ENCODE peak calls at places on chromosomes 11 and 22, in seven cellular contexts. O is uterus, U is adrenal gland, C is IMR-90, F is breast epithelium, T is heart left ventricle, Y is transverse colon. A is an unnamed sample.

GRCh38 chr11:2787816-2788750 is 88.3 kb upstream of the KCNQ1OT1 start:
- DNase-seq in O (no peak), U (peak; percentile 6), C (no peak), F (peak; percentile 35), T (peak; percentile 17), Y (peak; percentile 6), A (no peak)

GRCh38 chr22:39426380-39427043 is 26.9 kb downstream of the TAB1 start:
- DNase-seq in O (no peak), U (no peak), C (no peak), F (no peak), T (no peak), Y (no peak), A (no peak)

GRCh38 chr11:92018332-92018731 is 206.3 kb upstream of the FAT3 start:
- DNase-seq in O (no peak), U (no peak), C (no peak), F (no peak), T (no peak), Y (no peak), A (no peak)

GRCh38 chr11:119446434-119446833 is 23.5 kb upstream of the THY1 start:
- DNase-seq in O (no peak), U (no peak), C (no peak), F (no peak), T (no peak), Y (no peak), A (no peak)

GRCh38 chr11:93160808-93161207 is 37.0 kb downstream of the SLC36A4 start:
- DNase-seq in O (no peak), U (no peak), C (no peak), F (no peak), T (no peak), Y (no peak), A (no peak)

GRCh38 chr11:1128333-1129142 is 29.2 kb upstream of the MUC5AC start:
- DNase-seq in O (no peak), U (no peak), C (no peak), F (peak; percentile 45), T (no peak), Y (no peak), A (no peak)

GRCh38 chr11:10400856-10401255 is 54.2 kb upstream of the AMPD3 start:
- DNase-seq in O (no peak), U (no peak), C (peak; percentile 21), F (no peak), T (no peak), Y (no peak), A (no peak)

GRCh38 chr11:120200677-120201076 is 10.2 kb upstream of the OAF start:
- DNase-seq in O (no peak), U (no peak), C (no peak), F (no peak), T (no peak), Y (no peak), A (no peak)

GRCh38 chr11:109978895-109979294 is 114.3 kb upstream of the ZC3H12C start:
- DNase-seq in O (no peak), U (no peak), C (peak; percentile 50), F (no peak), T (no peak), Y (no peak), A (no peak)

GRCh38 chr22:49953027-49953679 is 7.4 kb upstream of the PIM3 start:
- DNase-seq in O (no peak), U (no peak), C (no peak), F (no peak), T (no peak), Y (no peak), A (no peak)

GRCh38 chr22:20996598-20997535 is 5.1 kb downstream of the THAP7 start:
- DNase-seq in O (no peak), U (no peak), C (no peak), F (no peak), T (no peak), Y (no peak), A (no peak)

GRCh38 chr22:50363411-50364194 is 20.5 kb downstream of the PPP6R2 start:
- DNase-seq in O (no peak), U (no peak), C (no peak), F (no peak), T (no peak), Y (no peak), A (no peak)

GRCh38 chr11:126719740-126720139 is 280.8 kb downstream of the KIRREL3 start:
- DNase-seq in O (no peak), U (no peak), C (no peak), F (no peak), T (no peak), Y (no peak), A (no peak)

GRCh38 chr11:34028407-34028804 is 23.1 kb upstream of the CAPRIN1 start:
- DNase-seq in O (no peak), U (no peak), C (peak; percentile 8), F (no peak), T (peak; percentile 21), Y (peak; percentile 14), A (no peak)

GRCh38 chr11:115247404-115247803 is 256.8 kb downstream of the CADM1 start:
- DNase-seq in O (no peak), U (no peak), C (no peak), F (no peak), T (no peak), Y (no peak), A (no peak)

GRCh38 chr11:115843685-115844084 is 339.5 kb upstream of the CADM1 start:
- DNase-seq in O (no peak), U (no peak), C (no peak), F (no peak), T (no peak), Y (no peak), A (no peak)

GRCh38 chr11:124080319-124081001 is 34.8 kb upstream of the VWA5A start:
- DNase-seq in O (no peak), U (no peak), C (no peak), F (no peak), T (no peak), Y (no peak), A (peak; percentile 83)

GRCh38 chr11:123057604-123058305 is 4.2 kb downstream of the HSPA8 start:
- DNase-seq in O (no peak), U (no peak), C (no peak), F (no peak), T (no peak), Y (no peak), A (no peak)

GRCh38 chr22:19232620-19233019 is 54.1 kb upstream of the SLC25A1 start:
- DNase-seq in O (no peak), U (no peak), C (no peak), F (no peak), T (no peak), Y (no peak), A (no peak)

GRCh38 chr11:128776088-128776433 is 82.2 kb downstream of the FLI1 start:
- DNase-seq in O (no peak), U (no peak), C (no peak), F (no peak), T (no peak), Y (peak; percentile 38), A (no peak)

GRCh38 chr22:36395922-36396321 is 8.2 kb upstream of the MYH9 start:
- DNase-seq in O (no peak), U (no peak), C (peak; percentile 81), F (no peak), T (no peak), Y (no peak), A (peak; percentile 81)

GRCh38 chr22:26168199-26168915 is 905 bp upstream of the SEZ6L start:
- DNase-seq in O (no peak), U (no peak), C (no peak), F (no peak), T (no peak), Y (no peak), A (no peak)

GRCh38 chr11:34502949-34503348 is 10.6 kb downstream of the ELF5 start:
- DNase-seq in O (no peak), U (no peak), C (peak; percentile 6), F (no peak), T (no peak), Y (no peak), A (no peak)

GRCh38 chr11:47376543-47377371 is 1.6 kb downstream of the SPI1 start:
- DNase-seq in O (no peak), U (no peak), C (no peak), F (no peak), T (peak; percentile 52), Y (peak; percentile 39), A (peak; percentile 50)

GRCh38 chr11:90204832-90205646 is 17.8 kb downstream of the CHORDC1 start:
- DNase-seq in O (no peak), U (no peak), C (peak; percentile 66), F (no peak), T (no peak), Y (no peak), A (peak; percentile 71)

GRCh38 chr22:42553475-42554361 is at the start of gene SERHL2:
- DNase-seq in O (peak; percentile 93), U (peak; percentile 92), C (peak; percentile 55), F (peak; percentile 93), T (peak; percentile 93), Y (peak; percentile 95), A (peak; percentile 94)
- TF ChIP-seq POLR2A in O (peak; percentile 50), U (peak; percentile 62), C (no peak), F (peak; percentile 24), T (peak; percentile 40), Y (peak; percentile 68), A (no peak)

DNA sequence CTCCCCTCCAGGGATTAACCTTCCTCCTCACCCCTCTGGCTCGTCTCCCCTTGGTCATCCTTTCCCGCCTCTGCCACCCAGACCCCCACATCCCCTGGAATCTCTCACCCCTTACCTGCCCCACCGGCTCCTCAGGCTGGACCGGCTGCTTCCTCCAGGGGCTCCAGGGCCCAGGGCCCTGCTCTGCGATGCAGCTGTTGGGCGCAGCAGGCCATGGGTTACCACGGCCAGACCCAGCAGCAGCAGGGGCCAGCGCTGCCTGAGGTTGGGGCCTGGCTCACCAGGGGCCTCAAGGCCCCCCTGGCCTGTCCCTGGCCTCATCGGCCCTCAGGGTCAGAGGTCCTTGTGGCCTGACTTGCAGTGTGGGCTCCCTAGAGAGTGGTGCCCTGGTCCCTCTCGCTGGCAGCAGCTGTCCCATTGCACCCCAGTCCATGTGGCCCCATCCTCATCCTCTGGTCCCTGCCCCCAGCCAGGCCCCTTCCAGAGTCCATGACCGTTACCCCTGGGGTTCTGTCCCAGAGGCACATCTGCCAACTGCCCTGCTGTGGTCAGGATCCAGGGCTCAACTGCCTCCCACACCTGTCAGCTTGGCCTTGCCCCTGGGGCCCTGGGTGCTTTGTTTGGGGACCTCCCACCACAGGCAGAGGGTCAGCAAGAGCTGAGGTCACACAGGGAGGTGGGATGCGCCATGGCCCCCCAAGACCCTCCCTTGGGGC is at the start of gene IGLL1:
- DNase-seq in O (no peak), U (no peak), C (no peak), F (no peak), T (no peak), Y (no peak), A (no peak)
- TF ChIP-seq POLR2A in O (no peak), U (no peak), C (no peak), F (no peak), T (no peak), Y (no peak), A (no peak)

DNA sequence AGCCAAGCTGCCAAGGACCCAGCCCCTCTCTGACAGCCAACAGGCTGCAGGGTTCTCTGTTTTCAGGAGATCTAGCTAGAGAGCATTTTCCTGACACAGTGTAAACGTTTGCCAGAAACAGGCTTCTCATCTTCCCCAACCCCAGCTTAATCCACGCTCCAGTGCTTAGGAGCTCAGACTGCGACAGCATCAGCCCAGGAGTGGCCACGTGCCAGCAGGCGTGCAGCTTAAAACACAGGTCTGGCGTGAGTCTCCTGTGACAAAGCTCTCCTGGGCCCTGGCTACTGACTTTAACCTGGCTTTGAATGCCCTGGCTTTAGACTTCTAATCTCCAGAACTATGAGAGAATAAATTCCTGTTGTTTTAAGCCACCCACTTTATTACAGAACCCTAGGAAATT is 66.6 kb downstream of the GALNT18 start:
- DNase-seq in O (no peak), U (no peak), C (no peak), F (no peak), T (peak; percentile 71), Y (no peak), A (no peak)
- TF ChIP-seq POLR2A in O (no peak), U (no peak), C (no peak), F (no peak), T (no peak), Y (no peak), A (no peak)

GRCh38 chr11:16738198-16738948 is at the start of gene C11orf58:
- DNase-seq in O (peak; percentile 94), U (peak; percentile 96), C (peak; percentile 96), F (peak; percentile 98), T (peak; percentile 96), Y (peak; percentile 96), A (peak; percentile 97)
- TF ChIP-seq POLR2A in O (peak; percentile 85), U (peak; percentile 94), C (peak; percentile 94), F (peak; percentile 88), T (peak; percentile 82), Y (peak; percentile 93), A (peak; percentile 98)